ENCODE peak calls at places on chromosomes 16 and 17, in ten cellular contexts. B is Ammon's horn; T is AG09319; G is fibroblast of pulmonary artery; K is endothelial cell; Y is frontal cortex; A is stimulated activated CD8-positive, alpha-beta memory T cell treated with anti-CD3 and anti-CD28 coated beads, Interleukin-4, amount 100 ng/mL, for 48 hours; C is amygdala; E is C1 segment of cervical spinal cord; M is NCI-H510A. D is an unnamed sample.

GRCh38 chr17:71472809-71473789 is 647.7 kb upstream of the SOX9 start:
- DNase-seq in B (peak), T (peak), G (peak), K (peak), Y (peak), A (no peak), C (peak), E (no peak), M (peak), D (no peak)

GRCh38 chr17:43477832-43478634 is 5.7 kb upstream of the DHX8 start:
- DNase-seq in B (no peak), T (no peak), G (no peak), K (no peak), Y (no peak), A (no peak), C (no peak), E (no peak), M (no peak), D (peak)

GRCh38 chr16:86946396-86946795 is 368.0 kb downstream of the FOXL1 start:
- DNase-seq in B (no peak), T (no peak), G (no peak), K (no peak), Y (no peak), A (no peak), C (no peak), E (no peak), M (no peak), D (no peak)

GRCh38 chr17:76014100-76014924 is 12.8 kb downstream of the EVPL start:
- DNase-seq in B (peak), T (peak), G (peak), K (peak), Y (peak), A (peak), C (peak), E (no peak), M (peak), D (peak)

GRCh38 chr17:50133028-50133768 is 3.2 kb upstream of the SAMD14 start:
- DNase-seq in B (no peak), T (no peak), G (peak), K (no peak), Y (peak), A (no peak), C (no peak), E (no peak), M (no peak), D (peak)

GRCh38 chr17:37743612-37743874 is 1.3 kb downstream of the HNF1B start:
- DNase-seq in B (no peak), T (no peak), G (no peak), K (peak), Y (no peak), A (peak), C (no peak), E (no peak), M (no peak), D (peak)

GRCh38 chr17:28592260-28592659 is 6.6 kb downstream of the SPAG5 start:
- DNase-seq in B (no peak), T (no peak), G (no peak), K (no peak), Y (no peak), A (no peak), C (no peak), E (no peak), M (no peak), D (no peak)

GRCh38 chr16:59478806-59479205 is 744.7 kb upstream of the GOT2 start:
- DNase-seq in B (no peak), T (peak), G (peak), K (no peak), Y (no peak), A (no peak), C (no peak), E (no peak), M (no peak), D (no peak)

GRCh38 chr16:67170168-67170947 is at the start of gene NOL3:
- DNase-seq in B (peak), T (peak), G (peak), K (no peak), Y (peak), A (peak), C (peak), E (peak), M (peak), D (peak)

GRCh38 chr17:79993390-79994221 is 42.1 kb downstream of the TBC1D16 start:
- DNase-seq in B (no peak), T (peak), G (peak), K (no peak), Y (no peak), A (peak), C (peak), E (no peak), M (peak), D (peak)

GRCh38 chr17:72788950-72789585 is 303.4 kb downstream of the SLC39A11 start:
- DNase-seq in B (no peak), T (no peak), G (peak), K (no peak), Y (no peak), A (no peak), C (no peak), E (no peak), M (peak), D (no peak)

GRCh38 chr17:19768046-19768782 is 20.1 kb upstream of the ALDH3A1 start:
- DNase-seq in B (no peak), T (no peak), G (no peak), K (no peak), Y (no peak), A (no peak), C (no peak), E (no peak), M (no peak), D (no peak)

GRCh38 chr16:58912571-58912970 is 178.5 kb upstream of the GOT2 start:
- DNase-seq in B (no peak), T (no peak), G (no peak), K (no peak), Y (no peak), A (no peak), C (no peak), E (no peak), M (no peak), D (no peak)

GRCh38 chr16:56950881-56951771 is 10.6 kb upstream of the CETP start:
- DNase-seq in B (peak), T (no peak), G (peak), K (peak), Y (peak), A (peak), C (no peak), E (peak), M (peak), D (peak)

GRCh38 chr16:68296693-68297092 is 14.1 kb downstream of the SLC7A6OS start:
- DNase-seq in B (no peak), T (no peak), G (no peak), K (no peak), Y (no peak), A (no peak), C (no peak), E (no peak), M (no peak), D (no peak)

GRCh38 chr17:55549140-55549539 is 37.9 kb upstream of the SMIM36 start:
- DNase-seq in B (no peak), T (no peak), G (peak), K (no peak), Y (no peak), A (no peak), C (no peak), E (no peak), M (no peak), D (no peak)

GRCh38 chr17:42179911-42180410 is 981 bp downstream of the KCNH4 start:
- DNase-seq in B (no peak), T (no peak), G (peak), K (peak), Y (peak), A (peak), C (no peak), E (no peak), M (no peak), D (peak)

GRCh38 chr17:47720754-47721533 is 12.1 kb upstream of the TBX21 start:
- DNase-seq in B (no peak), T (no peak), G (no peak), K (no peak), Y (no peak), A (peak), C (no peak), E (no peak), M (no peak), D (no peak)